ENCODE peak calls at places on chromosomes 11 and 22, in eight cellular contexts. I, P, T, B, R, D, Z and X are unnamed samples.

GRCh38 chr11:127471662-127472061 is 471.1 kb upstream of the KIRREL3 start:
- DNase-seq in T (no peak), I (no peak), D (no peak), P (no peak), Z (no peak), B (no peak), R (no peak), X (no peak)

GRCh38 chr11:110432713-110433392 is 3.1 kb downstream of the FDX1 start:
- DNase-seq in D (no peak), I (no peak), Z (no peak), P (no peak), R (no peak), T (no peak), B (peak), X (no peak)

GRCh38 chr11:14617241-14618027 is 26.2 kb upstream of the PDE3B start:
- DNase-seq in R (no peak), T (no peak), P (no peak), I (no peak), D (no peak), Z (peak), B (no peak), X (no peak)

GRCh38 chr11:117685566-117685965 is 111.5 kb downstream of the DSCAML1 start:
- DNase-seq in R (no peak), D (no peak), T (no peak), I (no peak), Z (no peak), B (no peak), P (no peak), X (no peak)

GRCh38 chr11:130403301-130403804 is 25.1 kb downstream of the ADAMTS8 start:
- DNase-seq in D (no peak), P (no peak), T (no peak), Z (peak), B (peak), R (no peak), I (peak), X (peak)

GRCh38 chr11:66150725-66151124 is 80.7 kb downstream of the PACS1 start:
- DNase-seq in D (no peak), T (no peak), R (no peak), P (no peak), I (no peak), B (no peak), Z (no peak), X (no peak)

GRCh38 chr11:3161720-3162409 is 3.2 kb downstream of the OSBPL5 start:
- DNase-seq in Z (no peak), B (no peak), R (no peak), P (no peak), D (no peak), T (no peak), I (peak), X (no peak)

GRCh38 chr11:6531267-6531752 is 34.2 kb downstream of the DNHD1 start:
- DNase-seq in Z (peak), D (no peak), B (peak), R (peak), P (no peak), I (no peak), T (peak), X (peak)

GRCh38 chr22:49553076-49553475 is 274.6 kb downstream of the BRD1 start:
- DNase-seq in T (no peak), D (no peak), P (no peak), Z (no peak), I (no peak), R (no peak), B (no peak), X (no peak)

GRCh38 chr11:119051440-119052162 is 5.4 kb downstream of the HYOU1 start:
- DNase-seq in D (no peak), P (no peak), R (no peak), I (no peak), B (no peak), Z (no peak), T (no peak), X (no peak)

GRCh38 chr22:50674127-50674493 is 1.5 kb downstream of the SHANK3 start:
- DNase-seq in D (no peak), R (no peak), Z (no peak), I (peak), P (no peak), T (no peak), B (no peak), X (no peak)

GRCh38 chr22:19108807-19109197 is 13.4 kb downstream of the DGCR2 start:
- DNase-seq in D (no peak), I (no peak), R (no peak), Z (peak), P (no peak), B (no peak), T (no peak), X (no peak)